ENCODE peak calls at places on chromosomes 5 and 9, in nine cellular contexts. U is HFF-Myc; S is cardiac fibroblast; C is AG09319; X is posterior cingulate gyrus; N is HCT116; Z is CD8-positive, alpha-beta T cell; R is GM06990; A is H7. I is an unnamed sample.

GRCh38 chr5:38420691-38421395 is 135.6 kb downstream of the LIFR start:
- DNase-seq in U (peak), S (peak), C (no peak), X (peak), N (peak), Z (no peak), R (no peak), A (peak), I (peak)

GRCh38 chr5:1008451-1009358 is at the start of gene NKD2:
- DNase-seq in U (no peak), S (no peak), C (no peak), X (no peak), N (no peak), Z (peak), R (peak), A (peak), I (no peak)

GRCh38 chr5:133882801-133883200 is 85.6 kb downstream of the C5orf15 start:
- DNase-seq in U (no peak), S (no peak), C (no peak), X (no peak), N (no peak), Z (no peak), R (no peak), A (no peak), I (peak)

GRCh38 chr5:39164016-39164415 is 55.3 kb downstream of the FYB1 start:
- DNase-seq in U (no peak), S (no peak), C (no peak), X (no peak), N (no peak), Z (no peak), R (no peak), A (no peak), I (no peak)

GRCh38 chr5:40017151-40017550 is 592.4 kb upstream of the DAB2 start:
- DNase-seq in U (no peak), S (no peak), C (no peak), X (no peak), N (no peak), Z (no peak), R (no peak), A (no peak), I (no peak)

GRCh38 chr9:129280236-129281231 is 102.5 kb upstream of the IER5L start:
- DNase-seq in U (no peak), S (no peak), C (no peak), X (no peak), N (no peak), Z (no peak), R (no peak), A (no peak), I (no peak)

GRCh38 chr9:98971168-98971914 is 27.6 kb downstream of the COL15A1 start:
- DNase-seq in U (peak), S (peak), C (no peak), X (peak), N (no peak), Z (no peak), R (no peak), A (peak), I (no peak)

GRCh38 chr5:41194339-41194738 is 19.0 kb downstream of the C6 start:
- DNase-seq in U (no peak), S (no peak), C (no peak), X (no peak), N (no peak), Z (no peak), R (no peak), A (no peak), I (no peak)

GRCh38 chr5:177066227-177066626 is 20.5 kb upstream of the FGFR4 start:
- DNase-seq in U (no peak), S (no peak), C (no peak), X (no peak), N (no peak), Z (no peak), R (no peak), A (no peak), I (no peak)

GRCh38 chr9:106722051-106722753 is 140.8 kb upstream of the ZNF462 start:
- DNase-seq in U (no peak), S (no peak), C (no peak), X (no peak), N (no peak), Z (no peak), R (no peak), A (no peak), I (no peak)

GRCh38 chr5:178440163-178440545 is 150.0 kb downstream of the COL23A1 start:
- DNase-seq in U (no peak), S (no peak), C (no peak), X (no peak), N (no peak), Z (no peak), R (no peak), A (no peak), I (no peak)

GRCh38 chr5:180286-180918 is 10.9 kb upstream of the LRRC14B start:
- DNase-seq in U (no peak), S (no peak), C (no peak), X (no peak), N (no peak), Z (no peak), R (no peak), A (no peak), I (no peak)

GRCh38 chr5:138240690-138241385 is 27.7 kb upstream of the CDC23 start:
- DNase-seq in U (no peak), S (no peak), C (no peak), X (no peak), N (no peak), Z (no peak), R (peak), A (no peak), I (no peak)

GRCh38 chr5:34511915-34512314 is 144.2 kb upstream of the RAI14 start:
- DNase-seq in U (no peak), S (peak), C (no peak), X (no peak), N (no peak), Z (no peak), R (no peak), A (peak), I (no peak)

GRCh38 chr5:86376214-86376613 is 241.5 kb upstream of the COX7C start:
- DNase-seq in U (no peak), S (no peak), C (no peak), X (no peak), N (no peak), Z (no peak), R (no peak), A (no peak), I (no peak)

GRCh38 chr9:127923771-127924170 is 6.8 kb downstream of the PIP5KL1 start:
- DNase-seq in U (no peak), S (peak), C (peak), X (no peak), N (peak), Z (no peak), R (no peak), A (no peak), I (no peak)

GRCh38 chr9:91193658-91194391 is 167.9 kb downstream of the AUH start:
- DNase-seq in U (no peak), S (peak), C (peak), X (peak), N (peak), Z (peak), R (peak), A (peak), I (no peak)

GRCh38 chr5:108797986-108798385 is 50.3 kb downstream of the FER start:
- DNase-seq in U (no peak), S (no peak), C (no peak), X (no peak), N (no peak), Z (no peak), R (no peak), A (no peak), I (no peak)

GRCh38 chr5:61604626-61605025 is 272.6 kb downstream of the ZSWIM6 start:
- DNase-seq in U (no peak), S (no peak), C (no peak), X (no peak), N (no peak), Z (no peak), R (no peak), A (no peak), I (no peak)

GRCh38 chr5:142697356-142697807 is 11.5 kb upstream of the FGF1 start:
- DNase-seq in U (no peak), S (peak), C (peak), X (no peak), N (no peak), Z (no peak), R (no peak), A (no peak), I (peak)

GRCh38 chr9:34417734-34418133 is 40.6 kb downstream of the FAM219A start:
- DNase-seq in U (no peak), S (no peak), C (no peak), X (no peak), N (no peak), Z (no peak), R (no peak), A (no peak), I (no peak)

GRCh38 chr5:106957336-106957735 is 713.4 kb downstream of the EFNA5 start:
- DNase-seq in U (no peak), S (no peak), C (no peak), X (no peak), N (no peak), Z (no peak), R (no peak), A (no peak), I (no peak)

GRCh38 chr9:87587356-87587745 is 89.7 kb downstream of the DAPK1 start:
- DNase-seq in U (no peak), S (no peak), C (no peak), X (no peak), N (no peak), Z (no peak), R (no peak), A (no peak), I (no peak)